ENCODE peak calls at places on chromosomes 13 and 19, in four cellular contexts. E is IMR-90, C is K562, N is GM12878. I is an unnamed sample.

GRCh38 chr19:30174791-30175190 is 197.4 kb upstream of the ZNF536 start:
- DNase-seq in E (no peak), C (no peak), N (no peak), I (no peak)

GRCh38 chr19:49347835-49348234 is 12.6 kb downstream of the CD37 start:
- DNase-seq in E (peak; percentile 82), C (peak; percentile 74), N (no peak), I (peak; percentile 43)

GRCh38 chr13:91655731-91656130 is 257.3 kb downstream of the GPC5 start:
- DNase-seq in E (no peak), C (no peak), N (no peak), I (no peak)

GRCh38 chr19:27759896-27760295 is 1453.1 kb downstream of the UQCRFS1 start:
- DNase-seq in E (no peak), C (no peak), N (no peak), I (no peak)

GRCh38 chr19:30148039-30148438 is 206.0 kb downstream of the URI1 start:
- DNase-seq in E (no peak), C (no peak), N (no peak), I (no peak)

GRCh38 chr13:56773148-56773547 is 367.6 kb upstream of the PRR20A start:
- DNase-seq in E (no peak), C (no peak), N (no peak), I (no peak)

GRCh38 chr19:38197937-38198704 is 25.9 kb downstream of the DPF1 start:
- DNase-seq in E (no peak), C (no peak), N (no peak), I (no peak)

GRCh38 chr19:10730932-10731331 is 13.1 kb downstream of the DNM2 start:
- DNase-seq in E (no peak), C (no peak), N (no peak), I (no peak)

GRCh38 chr19:43594710-43595604 is 977 bp downstream of the IRGQ start:
- DNase-seq in E (peak; percentile 69), C (peak; percentile 79), N (no peak), I (peak; percentile 72)

GRCh38 chr19:30695171-30695875 is 323.1 kb downstream of the ZNF536 start:
- DNase-seq in E (no peak), C (peak; percentile 28), N (no peak), I (no peak)

GRCh38 chr19:3369337-3370213 is 3.2 kb downstream of the NFIC start:
- DNase-seq in E (peak; percentile 63), C (peak; percentile 61), N (no peak), I (peak; percentile 41)

GRCh38 chr19:5621311-5621944 is 1.1 kb downstream of the SAFB2 start:
- DNase-seq in E (no peak), C (peak; percentile 22), N (no peak), I (peak; percentile 19)

GRCh38 chr19:7650148-7650547 is 13.2 kb downstream of the STXBP2 start:
- DNase-seq in E (no peak), C (no peak), N (no peak), I (no peak)
- H3K27me3 ChIP-seq in E (peaks cover 7% of the 10 kb centered on the region), C (no peaks in the 10 kb centered on the region), N (no peaks in the 10 kb centered on the region), I (no peaks in the 10 kb centered on the region)

GRCh38 chr13:109715902-109716301 is 70.5 kb downstream of the IRS2 start:
- DNase-seq in E (peak; percentile 5), C (peak; percentile 45), N (no peak), I (no peak)
- TF ChIP-seq FOS in E (no peak), C (no peak), N (no peak), I (no peak)

DNA sequence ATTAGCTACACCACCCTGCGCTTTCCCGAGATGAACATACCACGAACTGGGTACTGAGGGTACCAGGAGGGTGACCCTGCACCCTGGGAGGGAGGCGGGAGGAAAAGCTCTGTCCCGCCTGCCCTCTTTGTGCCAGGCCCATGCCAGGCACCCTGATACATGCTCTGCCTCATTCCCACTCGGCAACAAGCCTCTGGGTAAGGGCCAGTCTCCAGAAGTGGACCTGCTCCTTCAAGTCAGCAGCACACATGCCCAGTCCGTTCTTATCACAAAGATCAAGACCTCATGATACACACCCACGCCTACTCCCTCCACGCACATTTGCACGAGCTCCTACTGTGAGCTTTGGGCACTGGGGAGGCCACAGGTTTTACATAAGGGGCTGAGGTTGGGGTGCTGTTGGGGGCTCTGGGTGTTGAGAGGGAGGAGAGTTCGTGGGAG is 2.0 kb upstream of the FFAR1 start:
- DNase-seq in E (no peak), C (no peak), N (no peak), I (no peak)
- H3K27me3 ChIP-seq in E (peaks cover 11% of the 10 kb centered on the region), C (peaks cover 3% of the 10 kb centered on the region), N (no peaks in the 10 kb centered on the region), I (no peaks in the 10 kb centered on the region)

DNA sequence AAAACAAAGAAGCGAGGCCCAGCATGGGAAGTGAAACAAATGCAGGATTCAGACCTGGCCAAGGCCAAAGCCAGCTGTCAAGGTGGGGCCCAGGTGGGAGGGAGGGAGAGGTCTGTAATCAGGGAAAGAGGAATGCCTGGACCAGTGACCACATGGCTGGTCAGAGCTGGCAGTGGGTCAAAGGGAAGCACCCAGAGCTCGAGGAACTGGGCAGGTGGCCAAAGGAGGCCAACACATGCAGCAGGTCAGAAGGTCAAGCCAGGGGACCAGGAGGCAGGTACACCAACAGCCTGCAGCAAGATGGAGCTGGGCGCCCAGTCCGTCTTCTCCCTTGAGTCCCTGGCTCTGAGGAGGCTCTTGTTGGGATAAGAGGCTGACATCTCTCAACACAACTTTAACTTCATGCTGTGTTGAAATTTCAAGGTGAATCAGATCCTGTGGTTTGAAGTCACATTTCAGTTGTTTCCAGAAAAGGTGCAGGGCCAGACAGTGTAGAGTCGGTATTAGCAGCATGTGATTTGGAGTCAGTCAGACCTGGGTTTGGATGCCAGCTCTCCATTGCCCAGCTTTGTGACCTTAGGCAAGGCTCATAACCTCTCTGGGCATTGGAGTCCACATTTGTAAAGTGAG is 17.2 kb downstream of the GPATCH1 start:
- DNase-seq in E (no peak), C (no peak), N (no peak), I (no peak)
- TF ChIP-seq FOS in E (no peak), C (no peak), N (no peak), I (no peak)

GRCh38 chr13:106990594-106990993 is 422.7 kb upstream of the ARGLU1 start:
- DNase-seq in E (peak; percentile 43), C (no peak), N (no peak), I (no peak)
- H3K27me3 ChIP-seq in E (no peaks in the 10 kb centered on the region), C (no peaks in the 10 kb centered on the region), N (no peaks in the 10 kb centered on the region), I (no peaks in the 10 kb centered on the region)

GRCh38 chr13:49185264-49185663 is 34.9 kb upstream of the MLNR start:
- DNase-seq in E (peak; percentile 36), C (no peak), N (peak; percentile 12), I (peak; percentile 7)
- TF ChIP-seq FOS in E (no peak), C (no peak), N (no peak), I (no peak)

GRCh38 chr13:111873676-111874178 is 193.2 kb upstream of the SOX1 start:
- DNase-seq in E (no peak), C (no peak), N (no peak), I (no peak)
- H3K27me3 ChIP-seq in E (no peaks in the 10 kb centered on the region), C (no peaks in the 10 kb centered on the region), N (no peaks in the 10 kb centered on the region), I (no peaks in the 10 kb centered on the region)